ENCODE peak calls at places on chromosomes 16 and 17, in nine cellular contexts. K is EL; V is NCI-H1092; U is endodermal cell; C is heart right ventricle; Q is GDM1; J is stimulated activated naive CD8-positive, alpha-beta T cell treated with anti-CD3 and anti-CD28 coated beads, Interleukin-15, Interleukin-2, amounts not matched to agents 100 U/mL and 50 U/mL, for 24 hours; I is activated CD4-positive, alpha-beta T cell treated with anti-CD3 and anti-CD28 coated beads, Interleukin-2, amount 10 ng/mL, durations not matched to agents 24 days and 14 days; F is islet precursor cell. O is an unnamed sample.

GRCh38 chr16:13453938-13454553 is 465.9 kb upstream of the ERCC4 start:
- DNase-seq in C (no peak), K (no peak), I (peak), F (no peak), V (peak), U (peak), Q (peak), J (peak), O (peak)

GRCh38 chr17:54982399-54982798 is 13.8 kb downstream of the STXBP4 start:
- DNase-seq in J (no peak), K (peak), C (no peak), Q (no peak), I (no peak), U (no peak), F (no peak), V (no peak), O (no peak)

GRCh38 chr17:75325827-75326586 is 36.8 kb upstream of the SLC25A19 start:
- DNase-seq in C (no peak), V (no peak), I (no peak), Q (peak), J (no peak), F (peak), U (peak), K (peak), O (no peak)

GRCh38 chr16:26787924-26788323 is 278.8 kb upstream of the C16orf82 start:
- DNase-seq in F (peak), I (no peak), J (no peak), C (no peak), V (no peak), K (no peak), Q (no peak), U (no peak), O (peak)

GRCh38 chr16:87178977-87179376 is 138.2 kb downstream of the C16orf95 start:
- DNase-seq in U (no peak), I (no peak), J (no peak), C (peak), V (no peak), Q (peak), K (peak), F (peak), O (no peak)

GRCh38 chr16:10744370-10745030 is 858 bp downstream of the NUBP1 start:
- DNase-seq in F (no peak), U (no peak), Q (no peak), C (no peak), V (no peak), J (no peak), K (no peak), I (no peak), O (no peak)

GRCh38 chr17:80546267-80546666 is 1.6 kb downstream of the RPTOR start:
- DNase-seq in J (no peak), F (no peak), C (no peak), K (no peak), Q (no peak), I (no peak), V (no peak), U (no peak), O (no peak)

GRCh38 chr17:65966311-65966710 is 225.6 kb downstream of the CEP112 start:
- DNase-seq in U (no peak), F (no peak), J (no peak), Q (no peak), I (no peak), K (no peak), V (no peak), C (no peak), O (no peak)

GRCh38 chr17:50634123-50634914 is at the start of gene ABCC3:
- DNase-seq in C (peak), K (peak), I (no peak), F (no peak), U (no peak), V (no peak), J (no peak), Q (no peak), O (no peak)

GRCh38 chr16:4003576-4003975 is 112.7 kb downstream of the ADCY9 start:
- DNase-seq in Q (no peak), U (no peak), F (no peak), I (no peak), J (no peak), K (no peak), C (no peak), V (no peak), O (no peak)

GRCh38 chr16:22296225-22297113 is 740 bp upstream of the POLR3E start:
- DNase-seq in U (no peak), I (no peak), Q (no peak), C (no peak), V (no peak), K (no peak), F (no peak), J (no peak), O (peak)

GRCh38 chr17:18182978-18183333 is 672 bp upstream of the ALKBH5 start:
- DNase-seq in J (peak), U (no peak), K (peak), C (peak), Q (peak), I (peak), F (no peak), V (peak), O (peak)

GRCh38 chr16:53945996-53946395 is 242.0 kb downstream of the FTO start:
- DNase-seq in K (peak), V (no peak), I (peak), U (no peak), Q (peak), J (no peak), C (no peak), F (no peak), O (peak)

GRCh38 chr17:69228576-69228975 is at the start of gene ABCA10:
- DNase-seq in C (no peak), V (no peak), Q (no peak), U (no peak), J (no peak), I (no peak), K (no peak), F (no peak), O (no peak)

GRCh38 chr16:65201446-65202010 is 79.7 kb upstream of the CDH11 start:
- DNase-seq in J (no peak), U (no peak), F (no peak), C (no peak), I (no peak), K (no peak), V (no peak), Q (no peak), O (no peak)

GRCh38 chr17:18321309-18321708 is 6.2 kb downstream of the SMCR8 start:
- DNase-seq in C (no peak), Q (no peak), J (no peak), F (no peak), U (peak), K (no peak), V (no peak), I (no peak), O (no peak)

GRCh38 chr16:54687043-54687655 is 243.5 kb upstream of the IRX5 start:
- DNase-seq in K (no peak), J (no peak), C (no peak), V (no peak), F (peak), I (no peak), U (no peak), Q (no peak), O (no peak)

GRCh38 chr16:81449241-81449640 is 4.6 kb downstream of the CMIP start:
- DNase-seq in I (no peak), J (no peak), C (no peak), U (no peak), F (no peak), K (no peak), V (no peak), Q (no peak), O (no peak)

O was measured in OCI-LY7.